ENCODE peak calls at places on chromosomes 3 and 15, in five cellular contexts. P is cardiac fibroblast, O is fibroblast of the aortic adventitia, V is WTC11, E is thyroid gland. X is an unnamed sample.

GRCh38 chr3:110479676-110480075 is 591.9 kb upstream of the NECTIN3 start:
- DNase-seq in P (no peak), O (no peak), V (no peak), E (no peak), X (no peak)

GRCh38 chr15:45521596-45522167 is 873 bp downstream of the SLC30A4 start:
- DNase-seq in P (peak; percentile 9), O (peak; percentile 16), V (no peak), E (no peak), X (no peak)

GRCh38 chr3:133125171-133125570 is 87.0 kb downstream of the TMEM108 start:
- DNase-seq in P (no peak), O (no peak), V (no peak), E (no peak), X (no peak)

GRCh38 chr3:116969646-116970045 is 260.1 kb downstream of the TUSC7 start:
- DNase-seq in P (no peak), O (no peak), V (no peak), E (no peak), X (no peak)

GRCh38 chr3:113275876-113276580 is 64.7 kb downstream of the BOC start:
- DNase-seq in P (peak; percentile 68), O (peak; percentile 88), V (no peak), E (peak; percentile 18), X (peak; percentile 21)

GRCh38 chr15:52102468-52102867 is 10.1 kb downstream of the BCL2L10 start:
- DNase-seq in P (peak; percentile 94), O (peak; percentile 79), V (no peak), E (no peak), X (no peak)

GRCh38 chr15:78072080-78072892 is 5.2 kb downstream of the TBC1D2B start:
- DNase-seq in P (peak; percentile 83), O (peak; percentile 89), V (peak; percentile 2), E (no peak), X (no peak)

GRCh38 chr3:122085666-122086065 is 30.5 kb downstream of the CD86 start:
- DNase-seq in P (no peak), O (no peak), V (no peak), E (no peak), X (no peak)

GRCh38 chr15:74394090-74394846 is 26.8 kb upstream of the CYP11A1 start:
- DNase-seq in P (no peak), O (no peak), V (no peak), E (no peak), X (no peak)

GRCh38 chr3:46380471-46381215 is 9.9 kb downstream of the CCR5 start:
- DNase-seq in P (no peak), O (peak; percentile 15), V (no peak), E (peak; percentile 36), X (no peak)

GRCh38 chr3:101632586-101632985 is 44.3 kb downstream of the ZBTB11 start:
- DNase-seq in P (no peak), O (no peak), V (no peak), E (no peak), X (no peak)

GRCh38 chr3:194119831-194120230 is 16.1 kb upstream of the HES1 start:
- DNase-seq in P (no peak), O (no peak), V (no peak), E (no peak), X (no peak)

GRCh38 chr3:139340784-139341183 is 3.0 kb upstream of the MRPS22 start:
- DNase-seq in P (no peak), O (no peak), V (no peak), E (no peak), X (no peak)

GRCh38 chr3:123116116-123116515 is 49.3 kb downstream of the PDIA5 start:
- DNase-seq in P (no peak), O (no peak), V (no peak), E (no peak), X (no peak)

GRCh38 chr15:93485922-93486327 is 396.9 kb upstream of the RGMA start:
- DNase-seq in P (no peak), O (peak; percentile 11), V (no peak), E (no peak), X (no peak)

GRCh38 chr3:113747719-113748046 is 848 bp downstream of the ATP6V1A start:
- DNase-seq in P (no peak), O (no peak), V (no peak), E (no peak), X (no peak)

GRCh38 chr3:29720660-29721059 is 439.8 kb downstream of the RBMS3 start:
- DNase-seq in P (no peak), O (no peak), V (no peak), E (no peak), X (no peak)

GRCh38 chr3:15345608-15346137 is 13.3 kb upstream of the SH3BP5 start:
- DNase-seq in P (no peak), O (no peak), V (no peak), E (no peak), X (no peak)

GRCh38 chr15:22873841-22874240 is 35.4 kb downstream of the NIPA2 start:
- DNase-seq in P (no peak), O (no peak), V (no peak), E (no peak), X (no peak)

GRCh38 chr3:65671004-65671403 is 367.7 kb downstream of the MAGI1 start:
- DNase-seq in P (peak; percentile 7), O (peak; percentile 32), V (no peak), E (no peak), X (no peak)

GRCh38 chr3:125059488-125060245 is 3.9 kb upstream of the HEG1 start:
- DNase-seq in P (no peak), O (peak; percentile 33), V (no peak), E (no peak), X (no peak)

GRCh38 chr3:154151969-154152368 is 30.8 kb downstream of the ARHGEF26 start:
- DNase-seq in P (peak; percentile 63), O (peak; percentile 94), V (no peak), E (no peak), X (no peak)

GRCh38 chr15:31457631-31458526 is 131.2 kb downstream of the KLF13 start:
- DNase-seq in P (peak; percentile 68), O (peak; percentile 71), V (no peak), E (no peak), X (no peak)

GRCh38 chr3:43104786-43105185 is 1.1 kb downstream of the POMGNT2 start:
- DNase-seq in P (no peak), O (peak; percentile 13), V (no peak), E (no peak), X (no peak)

GRCh38 chr15:81091889-81092558 is 42.0 kb upstream of the CFAP161 start:
- DNase-seq in P (peak; percentile 94), O (peak; percentile 90), V (no peak), E (no peak), X (no peak)

GRCh38 chr15:101407439-101407838 is 82.1 kb downstream of the PCSK6 start:
- DNase-seq in P (no peak), O (no peak), V (no peak), E (no peak), X (no peak)

GRCh38 chr15:57607570-57608000 is 15.9 kb downstream of the MYZAP start:
- DNase-seq in P (peak; percentile 85), O (peak; percentile 31), V (no peak), E (no peak), X (no peak)

GRCh38 chr3:8629151-8630021 is 15.2 kb downstream of the SSUH2 start:
- DNase-seq in P (peak; percentile 82), O (peak; percentile 70), V (no peak), E (no peak), X (no peak)

GRCh38 chr3:54079729-54080128 is 42.6 kb upstream of the CACNA2D3 start:
- DNase-seq in P (no peak), O (no peak), V (no peak), E (no peak), X (no peak)

GRCh38 chr15:99507732-99508571 is 57.8 kb upstream of the MEF2A start:
- DNase-seq in P (peak; percentile 75), O (peak; percentile 95), V (no peak), E (no peak), X (peak; percentile 54)

GRCh38 chr15:82680200-82681102 is 29.2 kb downstream of the AP3B2 start:
- DNase-seq in P (no peak), O (no peak), V (peak; percentile 88), E (peak; percentile 85), X (peak; percentile 35)

GRCh38 chr3:14455571-14456317 is 53.3 kb downstream of the SLC6A6 start:
- DNase-seq in P (no peak), O (peak; percentile 23), V (no peak), E (peak; percentile 91), X (no peak)

GRCh38 chr3:61094608-61095007 is 156.6 kb downstream of the FHIT start:
- DNase-seq in P (no peak), O (no peak), V (no peak), E (no peak), X (no peak)

GRCh38 chr3:126125781-126126251 is 41.9 kb upstream of the SLC41A3 start:
- DNase-seq in P (no peak), O (no peak), V (peak; percentile 4), E (no peak), X (peak; percentile 8)

GRCh38 chr15:69854521-69855171 is 243.1 kb downstream of the TLE3 start:
- DNase-seq in P (peak; percentile 65), O (peak; percentile 61), V (no peak), E (no peak), X (no peak)
- TF ChIP-seq CTCF in P (no peak), O (no peak), V (no peak), E (no peak), X (no peak)

GRCh38 chr3:172402090-172402489 is 46.2 kb downstream of the GHSR start:
- DNase-seq in P (no peak), O (no peak), V (no peak), E (no peak), X (no peak)
- TF ChIP-seq CTCF in P (no peak), O (no peak), V (no peak), E (no peak), X (no peak)

GRCh38 chr3:180909369-180910127 is 2.9 kb upstream of the FXR1 start:
- DNase-seq in P (no peak), O (no peak), V (no peak), E (no peak), X (no peak)

GRCh38 chr3:180912304-180913226 is at the start of gene FXR1:
- DNase-seq in P (peak; percentile 81), O (peak; percentile 76), V (peak; percentile 96), E (peak; percentile 95), X (peak; percentile 89)

GRCh38 chr3:180913582-180914404 is 1.3 kb downstream of the FXR1 start:
- DNase-seq in P (no peak), O (peak; percentile 37), V (no peak), E (no peak), X (no peak)

GRCh38 chr3:180910823-180911222 is 1.6 kb upstream of the FXR1 start:
- DNase-seq in P (no peak), O (no peak), V (no peak), E (no peak), X (no peak)

GRCh38 chr3:180911876-180912303 is 580 bp upstream of the FXR1 start:
- DNase-seq in P (no peak), O (no peak), V (no peak), E (no peak), X (no peak)
- TF ChIP-seq CTCF in P (no peak), O (no peak), V (no peak), E (no peak), X (no peak)

GRCh38 chr15:39466428-39466827 is 114.5 kb upstream of the THBS1 start:
- DNase-seq in P (no peak), O (peak; percentile 60), V (no peak), E (peak; percentile 6), X (no peak)
- TF ChIP-seq CTCF in P (no peak), O (peak; percentile 0), V (no peak), E (no peak), X (no peak)

X was measured in natural killer cell.